ENCODE peak calls at places on chromosomes 7 and 10, in four cellular contexts. W, F, H and R are unnamed samples.

GRCh38 chr7:83347836-83348482 is 185.3 kb upstream of the PCLO start:
- DNase-seq in H (peak), F (no peak), W (peak), R (peak)

GRCh38 chr7:157011333-157012112 is 1.1 kb upstream of the MNX1 start:
- DNase-seq in W (no peak), H (peak), F (no peak), R (no peak)

GRCh38 chr7:1943933-1944618 is 274.0 kb downstream of the ELFN1 start:
- DNase-seq in F (no peak), H (no peak), W (no peak), R (no peak)

GRCh38 chr10:49139000-49139865 is 5.4 kb upstream of the FAM170B start:
- DNase-seq in W (peak), F (no peak), H (no peak), R (peak)

GRCh38 chr7:139682136-139683013 is 95.4 kb downstream of the HIPK2 start:
- DNase-seq in W (peak), H (peak), F (no peak), R (peak)

GRCh38 chr7:71752171-71752935 is 620.4 kb downstream of the GALNT17 start:
- DNase-seq in F (peak), H (peak), W (no peak), R (no peak)

GRCh38 chr10:71737356-71738172 is 18.0 kb upstream of the C10orf105 start:
- DNase-seq in F (no peak), W (no peak), H (no peak), R (no peak)

GRCh38 chr10:112082134-112082533 is 101.4 kb downstream of the GPAM start:
- DNase-seq in W (no peak), H (no peak), F (no peak), R (no peak)

DNA sequence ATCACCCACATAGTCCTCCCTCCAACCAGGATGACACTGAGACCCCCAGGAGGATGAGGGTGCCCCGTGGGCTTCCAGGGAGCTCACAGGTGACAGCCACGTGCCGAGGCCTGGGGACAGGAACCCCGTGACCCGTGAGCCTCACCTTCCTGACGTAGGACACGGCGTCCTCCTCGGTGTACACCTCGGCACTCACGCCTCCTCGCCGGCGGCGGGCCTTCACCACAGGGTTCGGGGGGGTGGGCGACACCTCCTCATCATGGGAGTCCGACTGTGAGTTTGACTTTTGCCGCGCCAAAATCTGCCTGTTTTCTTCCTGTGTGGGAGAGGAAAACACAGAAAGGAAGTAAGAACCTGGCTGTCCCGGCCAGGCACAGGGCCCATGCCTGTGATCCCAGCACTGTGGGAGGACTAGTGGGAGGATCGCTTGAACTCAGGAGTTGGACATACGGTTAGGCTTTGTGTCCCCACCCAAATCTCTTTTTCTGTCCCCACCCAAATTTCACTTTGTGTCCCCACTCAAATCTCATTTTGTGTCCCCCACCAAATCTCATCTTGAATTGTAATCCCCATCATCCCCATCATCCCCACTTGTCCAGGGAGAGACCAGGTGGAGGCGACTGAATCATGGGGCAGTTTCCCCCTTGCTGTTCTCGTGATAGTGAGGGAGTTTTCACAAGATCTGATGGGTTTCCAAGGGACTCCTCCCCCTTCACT is 45.9 kb upstream of the DNAAF5 start:
- DNase-seq in F (no peak), W (no peak), H (no peak), R (no peak)
- H4K8ac ChIP-seq in F (peak), W (no peak), H (no peak), R (no peak)

GRCh38 chr7:149838992-149839408 is 825 bp downstream of the ZNF862 start:
- DNase-seq in W (peak), H (peak), F (peak), R (peak)
- H4K8ac ChIP-seq in W (peak), H (no peak), F (no peak), R (no peak)

DNA sequence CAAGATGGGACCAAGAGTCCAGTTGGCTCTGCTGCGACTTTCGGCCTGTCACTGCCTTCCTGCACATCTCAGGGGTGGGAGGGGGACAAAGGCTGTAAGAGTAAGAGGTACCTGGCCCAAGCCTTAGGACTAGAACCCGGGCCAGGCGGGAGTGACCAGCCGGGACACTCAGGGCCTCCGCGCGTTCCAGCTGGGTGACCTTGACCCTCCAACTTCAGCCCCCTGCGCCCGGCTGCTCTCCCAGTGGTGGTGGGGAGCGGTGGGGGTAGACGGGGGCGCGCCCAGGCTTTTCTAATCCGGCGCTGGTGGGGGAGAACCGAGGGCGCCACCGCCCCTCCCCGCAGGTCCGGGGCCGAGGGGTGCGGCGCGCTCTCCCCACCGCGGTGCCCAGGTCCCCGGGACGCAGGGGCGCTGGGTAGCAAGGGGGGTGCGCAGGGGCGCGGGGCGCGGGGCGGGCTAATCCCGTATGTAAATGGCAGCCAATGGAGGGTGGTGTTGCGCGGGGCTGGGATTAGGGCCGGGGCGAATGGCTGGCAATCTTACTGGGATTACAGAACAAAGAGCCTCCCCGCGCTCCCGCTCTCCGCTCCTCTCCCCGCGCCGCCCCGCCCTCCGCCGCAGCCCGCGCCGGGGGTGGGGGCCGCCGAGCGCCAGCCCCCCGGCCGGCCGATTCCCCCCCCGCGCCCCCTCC is at the start of gene GTF2IRD1:
- DNase-seq in W (peak), F (peak), H (peak), R (peak)
- H4K8ac ChIP-seq in W (peak), F (peak), H (peak), R (peak)

DNA sequence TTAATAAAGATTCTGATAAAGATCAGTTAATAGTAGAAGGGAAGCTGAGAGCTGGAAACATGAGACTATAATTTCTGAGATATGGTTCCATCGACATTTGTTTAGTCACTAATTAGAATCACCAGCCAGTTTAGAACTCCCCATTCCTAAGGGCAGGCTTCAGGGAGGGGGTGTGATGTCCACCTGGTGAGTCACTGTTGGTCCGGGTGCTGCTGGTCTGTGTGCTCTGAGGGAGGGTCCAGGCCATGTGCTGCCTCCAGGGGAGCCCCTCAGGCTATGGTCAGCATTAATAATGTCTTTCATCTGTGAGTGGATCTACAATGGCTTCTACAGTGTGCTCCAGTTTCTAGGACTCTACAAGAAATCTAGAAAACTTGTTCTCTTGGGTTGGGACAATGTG is 115.8 kb downstream of the ADAM12 start:
- DNase-seq in W (no peak), H (no peak), F (no peak), R (no peak)
- H4K8ac ChIP-seq in W (no peak), H (no peak), F (no peak), R (no peak)

GRCh38 chr10:75276029-75276872 is 40.5 kb upstream of the COMTD1 start:
- DNase-seq in W (no peak), F (no peak), H (no peak), R (no peak)
- H4K8ac ChIP-seq in W (no peak), F (no peak), H (no peak), R (no peak)